ENCODE peak calls at places on chromosomes 12 and 14, in four cellular contexts. One of them, this sample, is unnamed.
A peak's percentile ranks its signal among the peaks of the same experiment; 100 is the strongest.

GRCh38 chr14:58167057-58167456 is 15.0 kb upstream of the ARMH4 start:
- DNase-seq in mesenchymal stem cell: no peak
- DNase-seq in IMR-90: no peak
- DNase-seq in neuronal stem cell: no peak
- DNase-seq in this sample: no peak

GRCh38 chr14:102911991-102912761 is 10.3 kb upstream of the AMN start:
- DNase-seq in IMR-90: no peak
- DNase-seq in mesenchymal stem cell: no peak
- DNase-seq in neuronal stem cell: no peak
- DNase-seq in this sample: no peak

GRCh38 chr12:47808049-47808448 is 11.7 kb downstream of the HDAC7 start:
- DNase-seq in mesenchymal stem cell: peak; percentile 84
- DNase-seq in neuronal stem cell: no peak
- DNase-seq in IMR-90: peak; percentile 68
- DNase-seq in this sample: no peak

GRCh38 chr14:105748204-105748578 is 221.8 kb downstream of the TMEM121 start:
- DNase-seq in neuronal stem cell: no peak
- DNase-seq in IMR-90: no peak
- DNase-seq in mesenchymal stem cell: no peak
- DNase-seq in this sample: no peak

GRCh38 chr12:112936927-112937326 is 1.3 kb upstream of the OAS3 start:
- DNase-seq in mesenchymal stem cell: peak; percentile 14
- DNase-seq in neuronal stem cell: no peak
- DNase-seq in IMR-90: no peak
- DNase-seq in this sample: no peak

GRCh38 chr12:117863004-117863709 is 105.6 kb downstream of the KSR2 start:
- DNase-seq in neuronal stem cell: no peak
- DNase-seq in mesenchymal stem cell: no peak
- DNase-seq in IMR-90: no peak
- DNase-seq in this sample: no peak

GRCh38 chr12:6927999-6928702 is 392 bp downstream of the ATN1 start:
- DNase-seq in neuronal stem cell: no peak
- DNase-seq in IMR-90: no peak
- DNase-seq in mesenchymal stem cell: no peak
- DNase-seq in this sample: no peak

GRCh38 chr14:70415788-70416187 is 1.1 kb downstream of the SYNJ2BP start:
- DNase-seq in IMR-90: no peak
- DNase-seq in mesenchymal stem cell: peak; percentile 16
- DNase-seq in neuronal stem cell: no peak
- DNase-seq in this sample: no peak

GRCh38 chr12:75805905-75806304 is 225.7 kb downstream of the PHLDA1 start:
- DNase-seq in neuronal stem cell: no peak
- DNase-seq in IMR-90: no peak
- DNase-seq in mesenchymal stem cell: no peak
- DNase-seq in this sample: no peak

GRCh38 chr12:18898469-18898868 is 160.6 kb downstream of the CAPZA3 start:
- DNase-seq in IMR-90: no peak
- DNase-seq in neuronal stem cell: no peak
- DNase-seq in mesenchymal stem cell: no peak
- DNase-seq in this sample: no peak

GRCh38 chr14:104307627-104308401 is 169.4 kb downstream of the KIF26A start:
- DNase-seq in mesenchymal stem cell: no peak
- DNase-seq in IMR-90: no peak
- DNase-seq in neuronal stem cell: no peak
- DNase-seq in this sample: no peak

GRCh38 chr12:129226005-129226404 is 372.7 kb downstream of the GLT1D1 start:
- DNase-seq in mesenchymal stem cell: no peak
- DNase-seq in neuronal stem cell: no peak
- DNase-seq in IMR-90: no peak
- DNase-seq in this sample: no peak

GRCh38 chr12:92898755-92899154 is 30.3 kb downstream of the EEA1 start:
- DNase-seq in mesenchymal stem cell: peak; percentile 47
- DNase-seq in neuronal stem cell: no peak
- DNase-seq in IMR-90: peak; percentile 10
- DNase-seq in this sample: no peak

GRCh38 chr12:55060970-55061543 is 41.3 kb downstream of the NEUROD4 start:
- DNase-seq in neuronal stem cell: no peak
- DNase-seq in IMR-90: no peak
- DNase-seq in mesenchymal stem cell: no peak
- DNase-seq in this sample: no peak

GRCh38 chr12:27333311-27334009 is 824 bp downstream of the BMAL2 start:
- DNase-seq in mesenchymal stem cell: peak; percentile 47
- DNase-seq in IMR-90: no peak
- DNase-seq in neuronal stem cell: peak; percentile 9
- DNase-seq in this sample: peak; percentile 56

GRCh38 chr14:34797747-34798583 is 77.2 kb downstream of the BAZ1A start:
- DNase-seq in mesenchymal stem cell: no peak
- DNase-seq in neuronal stem cell: no peak
- DNase-seq in IMR-90: no peak
- DNase-seq in this sample: peak; percentile 54

GRCh38 chr14:102046337-102047278 is 40.2 kb downstream of the HSP90AA1 start:
- DNase-seq in mesenchymal stem cell: peak; percentile 28
- DNase-seq in neuronal stem cell: peak; percentile 71
- DNase-seq in IMR-90: peak; percentile 28
- DNase-seq in this sample: peak; percentile 97

GRCh38 chr12:119840617-119841016 is 36.5 kb downstream of the CIT start:
- DNase-seq in neuronal stem cell: no peak
- DNase-seq in IMR-90: no peak
- DNase-seq in mesenchymal stem cell: no peak
- DNase-seq in this sample: no peak

GRCh38 chr12:96454396-96454795 is 35.0 kb upstream of the CFAP54 start:
- DNase-seq in IMR-90: peak; percentile 50
- DNase-seq in mesenchymal stem cell: no peak
- DNase-seq in neuronal stem cell: no peak
- DNase-seq in this sample: no peak

GRCh38 chr12:96301732-96302131 is 98.5 kb downstream of the CDK17 start:
- DNase-seq in mesenchymal stem cell: no peak
- DNase-seq in neuronal stem cell: no peak
- DNase-seq in IMR-90: no peak
- DNase-seq in this sample: no peak

GRCh38 chr12:39435531-39435930 is 7.4 kb downstream of the KIF21A start:
- DNase-seq in mesenchymal stem cell: no peak
- DNase-seq in IMR-90: no peak
- DNase-seq in neuronal stem cell: no peak
- DNase-seq in this sample: no peak

GRCh38 chr14:99266181-99267178 is 5.5 kb downstream of the BCL11B start:
- DNase-seq in neuronal stem cell: no peak
- DNase-seq in mesenchymal stem cell: peak; percentile 52
- DNase-seq in IMR-90: peak; percentile 53
- DNase-seq in this sample: peak; percentile 78

GRCh38 chr14:104283197-104284106 is 145.1 kb downstream of the KIF26A start:
- DNase-seq in neuronal stem cell: no peak
- DNase-seq in IMR-90: no peak
- DNase-seq in mesenchymal stem cell: no peak
- DNase-seq in this sample: peak; percentile 23

GRCh38 chr12:31813305-31813704 is 84.5 kb upstream of the AMN1 start:
- DNase-seq in neuronal stem cell: peak; percentile 15
- DNase-seq in IMR-90: no peak
- DNase-seq in mesenchymal stem cell: no peak
- DNase-seq in this sample: peak; percentile 47

GRCh38 chr12:56241424-56242205 is 11.8 kb downstream of the SLC39A5 start:
- DNase-seq in neuronal stem cell: no peak
- DNase-seq in mesenchymal stem cell: no peak
- DNase-seq in IMR-90: no peak
- DNase-seq in this sample: no peak

GRCh38 chr12:25307818-25308217 is 57.1 kb upstream of the KRAS start:
- DNase-seq in mesenchymal stem cell: no peak
- DNase-seq in IMR-90: peak; percentile 81
- DNase-seq in neuronal stem cell: no peak
- DNase-seq in this sample: no peak

GRCh38 chr12:41106315-41106714 is 81.8 kb upstream of the PDZRN4 start:
- DNase-seq in mesenchymal stem cell: no peak
- DNase-seq in neuronal stem cell: no peak
- DNase-seq in IMR-90: no peak
- DNase-seq in this sample: no peak

GRCh38 chr14:95185452-95186392 is 28.4 kb upstream of the DICER1 start:
- DNase-seq in mesenchymal stem cell: peak; percentile 76
- DNase-seq in neuronal stem cell: no peak
- DNase-seq in IMR-90: peak; percentile 19
- DNase-seq in this sample: no peak

GRCh38 chr12:118035194-118036041 is 18.9 kb downstream of the RFC5 start:
- DNase-seq in IMR-90: peak; percentile 22
- DNase-seq in neuronal stem cell: no peak
- DNase-seq in mesenchymal stem cell: no peak
- DNase-seq in this sample: peak; percentile 39

GRCh38 chr12:78887008-78887407 is 22.4 kb downstream of the SYT1 start:
- DNase-seq in mesenchymal stem cell: peak; percentile 87
- DNase-seq in neuronal stem cell: no peak
- DNase-seq in IMR-90: peak; percentile 80
- DNase-seq in this sample: no peak

GRCh38 chr14:89304972-89305703 is 111.9 kb downstream of the FOXN3 start:
- DNase-seq in IMR-90: peak; percentile 78
- DNase-seq in mesenchymal stem cell: peak; percentile 95
- DNase-seq in neuronal stem cell: no peak
- DNase-seq in this sample: no peak
- H2BK120ac ChIP-seq in IMR-90: peak overlapping the region; percentile 64
- H2BK120ac ChIP-seq in mesenchymal stem cell: no peak overlapping the region
- H2BK120ac ChIP-seq in neuronal stem cell: no peak overlapping the region
- H2BK120ac ChIP-seq in this sample: no peak overlapping the region

GRCh38 chr14:63761356-63762117 is 33.7 kb upstream of the SGPP1 start:
- DNase-seq in neuronal stem cell: no peak
- DNase-seq in mesenchymal stem cell: no peak
- DNase-seq in IMR-90: no peak
- DNase-seq in this sample: no peak

GRCh38 chr14:63757211-63757610 is 29.3 kb upstream of the SGPP1 start:
- DNase-seq in neuronal stem cell: no peak
- DNase-seq in mesenchymal stem cell: no peak
- DNase-seq in IMR-90: no peak
- DNase-seq in this sample: no peak

GRCh38 chr14:63759454-63759853 is 31.6 kb upstream of the SGPP1 start:
- DNase-seq in mesenchymal stem cell: no peak
- DNase-seq in neuronal stem cell: no peak
- DNase-seq in IMR-90: peak; percentile 7
- DNase-seq in this sample: no peak

GRCh38 chr14:63764103-63764502 is 36.2 kb upstream of the SGPP1 start:
- DNase-seq in IMR-90: peak; percentile 46
- DNase-seq in neuronal stem cell: no peak
- DNase-seq in mesenchymal stem cell: peak; percentile 66
- DNase-seq in this sample: no peak

GRCh38 chr14:63760014-63760413 is 32.1 kb upstream of the SGPP1 start:
- DNase-seq in neuronal stem cell: no peak
- DNase-seq in mesenchymal stem cell: no peak
- DNase-seq in IMR-90: no peak
- DNase-seq in this sample: no peak
- H2AFZ ChIP-seq in neuronal stem cell: no peak overlapping the region
- H2AFZ ChIP-seq in mesenchymal stem cell: no peak overlapping the region
- H2AFZ ChIP-seq in IMR-90: no peak overlapping the region
- H2AFZ ChIP-seq in this sample: no peak overlapping the region

GRCh38 chr12:89085421-89085820 is 266.9 kb downstream of the DUSP6 start:
- DNase-seq in neuronal stem cell: no peak
- DNase-seq in IMR-90: no peak
- DNase-seq in mesenchymal stem cell: no peak
- DNase-seq in this sample: peak; percentile 64
- H2BK15ac ChIP-seq in neuronal stem cell: no peak overlapping the region
- H2BK15ac ChIP-seq in IMR-90: no peak overlapping the region
- H2BK15ac ChIP-seq in mesenchymal stem cell: no peak overlapping the region
- H2BK15ac ChIP-seq in this sample: no peak overlapping the region

GRCh38 chr12:4274396-4274959 is 916 bp downstream of the CCND2 start:
- DNase-seq in neuronal stem cell: no peak
- DNase-seq in mesenchymal stem cell: peak; percentile 19
- DNase-seq in IMR-90: no peak
- DNase-seq in this sample: peak; percentile 40
- H2BK120ac ChIP-seq in neuronal stem cell: peak overlapping the region; percentile 92
- H2BK120ac ChIP-seq in mesenchymal stem cell: no peak overlapping the region
- H2BK120ac ChIP-seq in IMR-90: no peak overlapping the region
- H2BK120ac ChIP-seq in this sample: no peak overlapping the region

This sample was measured in H9.